ENCODE peak calls at places on chromosomes 5 and 9, in seven cellular contexts. S, V, I, Y, C, O and H are unnamed samples.

GRCh38 chr9:83714316-83714715 is 6.6 kb upstream of the UBQLN1 start:
- DNase-seq in Y (peak; percentile 38), V (peak; percentile 6), S (no peak), C (no peak), O (no peak), I (no peak), H (no peak)

GRCh38 chr9:72037571-72037970 is 22.8 kb downstream of the C9orf57 start:
- DNase-seq in S (no peak), C (no peak), Y (no peak), V (no peak), I (no peak), O (no peak), H (no peak)

GRCh38 chr5:67206381-67207328 is 10.1 kb upstream of the CD180 start:
- DNase-seq in I (no peak), O (peak; percentile 99), Y (peak; percentile 13), V (peak; percentile 97), S (no peak), C (peak; percentile 78), H (peak; percentile 68)

GRCh38 chr9:70534471-70534870 is 120.0 kb upstream of the KLF9 start:
- DNase-seq in O (no peak), C (no peak), V (no peak), Y (no peak), S (no peak), I (no peak), H (no peak)

GRCh38 chr5:94618029-94618492 is 343 bp downstream of the KIAA0825 start:
- DNase-seq in S (peak; percentile 64), Y (peak; percentile 78), I (peak; percentile 70), O (peak; percentile 81), C (peak; percentile 82), V (peak; percentile 57), H (peak; percentile 83)

GRCh38 chr9:89410709-89411111 is 87.2 kb downstream of the SEMA4D start:
- DNase-seq in S (no peak), Y (no peak), O (peak; percentile 61), V (peak; percentile 22), C (no peak), I (no peak), H (no peak)

GRCh38 chr5:2186472-2187015 is 303.8 kb upstream of the IRX4 start:
- DNase-seq in Y (no peak), C (no peak), S (no peak), O (no peak), I (no peak), V (no peak), H (no peak)

GRCh38 chr5:386432-387341 is 56.3 kb upstream of the EXOC3 start:
- DNase-seq in O (no peak), Y (no peak), S (no peak), V (peak; percentile 78), I (no peak), C (no peak), H (no peak)

GRCh38 chr5:177520906-177521513 is 4.2 kb upstream of the DDX41 start:
- DNase-seq in C (no peak), S (no peak), Y (no peak), O (no peak), V (no peak), I (no peak), H (no peak)

GRCh38 chr9:17775646-17776045 is 196.8 kb downstream of the SH3GL2 start:
- DNase-seq in V (no peak), S (no peak), Y (no peak), C (no peak), O (no peak), I (no peak), H (no peak)

GRCh38 chr9:83154087-83154736 is 91.3 kb upstream of the RASEF start:
- DNase-seq in V (peak; percentile 57), I (peak; percentile 68), Y (no peak), C (no peak), O (peak; percentile 90), S (no peak), H (no peak)

GRCh38 chr5:7169240-7169878 is 226.6 kb upstream of the ADCY2 start:
- DNase-seq in O (no peak), V (no peak), C (no peak), Y (no peak), I (no peak), S (no peak), H (no peak)

GRCh38 chr9:133004091-133005072 is 25.9 kb downstream of the GFI1B start:
- DNase-seq in I (no peak), C (no peak), O (no peak), V (no peak), Y (no peak), S (no peak), H (peak; percentile 49)

GRCh38 chr5:60382761-60383160 is 317.2 kb downstream of the DEPDC1B start:
- DNase-seq in C (no peak), I (no peak), O (peak; percentile 29), S (no peak), Y (peak; percentile 31), V (peak; percentile 34), H (no peak)

GRCh38 chr5:157267766-157268480 is 2.0 kb downstream of the CYFIP2 start:
- DNase-seq in V (peak; percentile 32), Y (no peak), O (no peak), S (no peak), C (no peak), I (no peak), H (no peak)

GRCh38 chr5:119397518-119398380 is 41.9 kb downstream of the TNFAIP8 start:
- DNase-seq in C (no peak), Y (peak; percentile 57), V (peak; percentile 70), S (no peak), O (peak; percentile 90), I (no peak), H (no peak)

GRCh38 chr5:119396265-119396664 is 40.4 kb downstream of the TNFAIP8 start:
- DNase-seq in O (no peak), I (no peak), V (no peak), S (no peak), C (no peak), Y (no peak), H (no peak)

GRCh38 chr5:119393746-119394145 is 37.9 kb downstream of the TNFAIP8 start:
- DNase-seq in S (no peak), O (peak; percentile 64), I (no peak), Y (peak; percentile 76), C (no peak), V (peak; percentile 51), H (no peak)

GRCh38 chr5:119393201-119393691 is 37.4 kb downstream of the TNFAIP8 start:
- DNase-seq in O (no peak), C (no peak), V (no peak), Y (no peak), S (no peak), I (no peak), H (no peak)

DNA sequence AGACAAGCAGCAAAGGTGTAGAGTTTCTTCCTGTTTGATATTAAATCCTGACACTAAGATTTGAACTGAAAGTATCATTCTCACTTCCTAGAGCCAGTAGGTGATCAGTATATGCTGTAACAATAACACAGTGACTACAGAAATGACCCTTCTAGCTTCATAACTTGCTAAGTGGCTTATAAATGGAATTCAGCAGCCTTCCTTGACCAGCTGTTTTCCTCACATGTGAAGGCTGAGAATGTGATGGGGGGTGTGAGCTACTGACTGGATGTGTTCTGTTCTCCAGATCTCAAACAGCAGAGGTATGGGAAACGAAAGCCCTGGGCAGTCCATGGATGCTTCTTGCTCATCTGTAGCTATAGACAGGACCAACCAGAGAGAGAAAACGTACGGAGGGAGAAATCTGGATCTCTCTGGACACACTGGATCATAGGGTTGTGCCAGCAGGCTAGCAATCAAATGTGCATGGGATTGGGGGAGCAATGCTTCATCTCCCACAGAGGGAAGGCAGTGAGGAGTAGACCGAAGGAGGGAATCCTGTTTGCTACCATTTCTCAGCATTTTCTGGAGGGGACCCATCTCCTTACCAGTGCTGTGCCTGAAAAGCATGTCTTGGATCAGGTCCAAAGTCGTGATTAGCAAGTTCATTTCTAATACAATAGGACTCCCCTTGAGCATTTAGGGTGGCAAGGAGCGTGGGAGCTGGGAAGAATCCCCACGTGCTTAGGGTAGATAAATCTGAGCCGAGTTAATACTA is 39.4 kb downstream of the TNFAIP8 start:
- DNase-seq in V (no peak), O (no peak), Y (no peak), C (no peak), S (no peak), I (no peak), H (no peak)
- H3K4me1 ChIP-seq in V (peaks cover 30% of the 10 kb centered on the region), O (peaks cover 22% of the 10 kb centered on the region), Y (peaks cover 25% of the 10 kb centered on the region), C (peaks cover 12% of the 10 kb centered on the region), S (no peaks in the 10 kb centered on the region), I (peaks cover 13% of the 10 kb centered on the region), H (peaks cover 17% of the 10 kb centered on the region)

DNA sequence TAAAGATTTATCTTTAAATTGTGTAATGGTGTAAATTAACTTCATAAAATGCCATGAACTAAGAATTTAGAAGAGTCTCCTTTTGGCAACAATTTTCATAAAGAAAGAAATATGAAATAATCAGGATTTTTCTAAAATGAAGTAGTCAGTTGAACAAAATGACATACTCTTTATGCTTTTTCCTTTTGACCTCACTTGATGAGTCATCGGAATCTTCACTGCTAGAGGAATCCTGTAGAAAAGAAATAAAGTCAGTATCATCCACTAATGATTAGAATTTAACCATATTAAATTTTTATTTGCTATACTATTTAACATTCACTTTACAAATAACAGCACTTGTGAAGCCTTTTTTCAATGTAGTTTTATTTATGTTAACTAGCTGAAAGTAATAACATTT is 26.1 kb downstream of the CHD1 start:
- DNase-seq in I (no peak), S (no peak), Y (no peak), O (peak; percentile 29), C (no peak), V (peak; percentile 51), H (no peak)
- TF ChIP-seq CTCF in I (no peak), S (no peak), Y (no peak), O (no peak), C (no peak), V (no peak), H (no peak)

GRCh38 chr9:121634800-121635261 is 16.6 kb upstream of the DAB2IP start:
- DNase-seq in C (no peak), O (no peak), S (no peak), V (peak; percentile 9), Y (peak; percentile 25), I (no peak), H (no peak)

GRCh38 chr9:121633736-121634135 is 17.7 kb upstream of the DAB2IP start:
- DNase-seq in O (no peak), C (no peak), I (no peak), S (no peak), Y (no peak), V (no peak), H (no peak)

GRCh38 chr9:121633144-121633714 is 18.2 kb upstream of the DAB2IP start:
- DNase-seq in S (no peak), C (no peak), Y (no peak), I (no peak), V (no peak), O (no peak), H (no peak)

GRCh38 chr9:121635300-121635699 is 16.1 kb upstream of the DAB2IP start:
- DNase-seq in V (no peak), I (no peak), C (no peak), S (no peak), Y (no peak), O (no peak), H (no peak)

GRCh38 chr9:121634329-121634784 is 17.1 kb upstream of the DAB2IP start:
- DNase-seq in S (no peak), C (no peak), Y (no peak), O (no peak), I (no peak), V (no peak), H (no peak)
- H3K4me1 ChIP-seq in S (no peaks in the 10 kb centered on the region), C (peaks cover 66% of the 10 kb centered on the region), Y (peaks cover 17% of the 10 kb centered on the region), O (peaks cover 23% of the 10 kb centered on the region), I (no peaks in the 10 kb centered on the region), V (peaks cover 11% of the 10 kb centered on the region), H (peaks cover 27% of the 10 kb centered on the region)

DNA sequence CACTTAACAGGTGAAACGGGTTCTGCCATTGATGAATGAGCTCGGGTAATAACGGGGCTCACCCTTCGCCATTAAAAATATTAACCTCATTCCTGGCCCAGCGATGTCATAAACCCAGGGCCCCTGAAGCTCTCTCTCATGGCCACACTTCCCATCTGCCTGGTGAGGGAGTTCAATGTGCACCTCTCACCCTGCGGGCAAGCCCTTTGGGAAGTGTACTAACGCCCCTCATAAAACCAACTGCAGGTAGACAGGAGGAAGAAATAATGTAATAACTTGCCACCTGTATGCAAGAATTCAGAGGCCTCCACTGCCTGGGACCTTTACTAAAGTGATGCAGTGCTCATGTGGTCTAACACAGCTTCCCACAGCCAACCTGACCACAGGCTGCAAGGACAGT is 35.1 kb downstream of the SHB start:
- DNase-seq in I (no peak), Y (no peak), S (no peak), O (no peak), C (no peak), V (no peak), H (no peak)
- TF ChIP-seq CTCF in I (no peak), Y (no peak), S (no peak), O (no peak), C (no peak), V (no peak), H (no peak)